ENCODE peak calls at places on chromosomes 3 and 15, in eight cellular contexts. X is heart left ventricle; Q is CD4-positive, alpha-beta T cell; T is colonic mucosa; K is HFF-Myc; U is OCI-LY7; H is epithelial cell of esophagus; A is HFFc6. L is an unnamed sample.

GRCh38 chr3:127449489-127450212 is 140.9 kb downstream of the TPRA1 start:
- DNase-seq in T (no peak), U (no peak), H (no peak), Q (no peak), K (no peak), X (no peak), A (no peak), L (no peak)

GRCh38 chr15:38308797-38309196 is 56.2 kb downstream of the SPRED1 start:
- DNase-seq in Q (no peak), X (no peak), H (no peak), T (no peak), A (no peak), U (no peak), K (no peak), L (no peak)

GRCh38 chr3:24389108-24390090 is 105.3 kb downstream of the THRB start:
- DNase-seq in A (no peak), K (no peak), H (peak; percentile 41), X (no peak), U (no peak), T (no peak), Q (no peak), L (no peak)

GRCh38 chr15:51801391-51801835 is 28.0 kb upstream of the TMOD3 start:
- DNase-seq in K (no peak), Q (no peak), T (no peak), A (no peak), X (no peak), U (peak; percentile 49), H (peak; percentile 28), L (no peak)

GRCh38 chr3:27553868-27554540 is 69.8 kb upstream of the SLC4A7 start:
- DNase-seq in U (no peak), K (no peak), H (no peak), Q (no peak), X (no peak), A (no peak), T (no peak), L (no peak)

GRCh38 chr3:15683253-15683652 is 81.7 kb downstream of the BTD start:
- DNase-seq in H (no peak), K (no peak), T (no peak), U (no peak), A (no peak), X (no peak), Q (no peak), L (no peak)

GRCh38 chr15:25436707-25437106 is 2.1 kb downstream of the UBE3A start:
- DNase-seq in T (no peak), A (no peak), H (no peak), Q (no peak), U (no peak), X (no peak), K (no peak), L (no peak)

GRCh38 chr3:22450785-22451400 is 699.9 kb upstream of the ZNF385D start:
- DNase-seq in T (no peak), X (no peak), H (peak; percentile 2), K (no peak), A (no peak), Q (no peak), U (no peak), L (no peak)

GRCh38 chr3:185935465-185936263 is 2.1 kb downstream of the TRA2B start:
- DNase-seq in Q (no peak), H (no peak), U (no peak), X (no peak), K (no peak), T (peak; percentile 50), A (no peak), L (no peak)

GRCh38 chr3:141235661-141236171 is 4.1 kb downstream of the PXYLP1 start:
- DNase-seq in H (no peak), U (no peak), T (peak; percentile 45), A (no peak), Q (no peak), X (no peak), K (no peak), L (no peak)

GRCh38 chr3:88151358-88151757 is 1.6 kb downstream of the C3orf38 start:
- DNase-seq in Q (no peak), X (no peak), H (peak; percentile 16), U (peak; percentile 7), A (peak; percentile 32), K (no peak), T (no peak), L (no peak)

GRCh38 chr3:98029083-98029482 is 6.0 kb downstream of the GABRR3 start:
- DNase-seq in T (no peak), H (no peak), X (no peak), Q (no peak), K (no peak), U (no peak), A (no peak), L (no peak)

GRCh38 chr15:80502782-80503181 is 98.6 kb downstream of the ARNT2 start:
- DNase-seq in A (no peak), U (no peak), T (no peak), X (no peak), K (no peak), H (no peak), Q (no peak), L (no peak)

GRCh38 chr3:19104459-19104858 is 43.9 kb upstream of the KCNH8 start:
- DNase-seq in Q (no peak), K (no peak), T (no peak), X (no peak), U (no peak), A (no peak), H (no peak), L (no peak)

GRCh38 chr3:113439576-113439975 is 1.7 kb downstream of the CFAP44 start:
- DNase-seq in X (no peak), H (peak; percentile 42), Q (no peak), A (no peak), K (no peak), U (no peak), T (no peak), L (no peak)

GRCh38 chr3:13018039-13018431 is 55.2 kb downstream of the IQSEC1 start:
- DNase-seq in X (no peak), U (no peak), H (no peak), A (no peak), Q (no peak), K (no peak), T (no peak), L (no peak)

GRCh38 chr15:66131831-66132230 is 121.7 kb downstream of the MEGF11 start:
- DNase-seq in X (no peak), K (no peak), A (no peak), U (no peak), T (no peak), Q (no peak), H (no peak), L (no peak)

GRCh38 chr3:26245236-26245635 is 377.3 kb upstream of the LRRC3B start:
- DNase-seq in Q (no peak), U (no peak), T (no peak), A (no peak), H (no peak), X (no peak), K (no peak), L (no peak)

GRCh38 chr3:97102641-97103040 is 288.2 kb downstream of the EPHA6 start:
- DNase-seq in T (no peak), A (no peak), H (no peak), Q (no peak), X (no peak), U (no peak), K (no peak), L (no peak)

GRCh38 chr3:33834117-33834495 is 35.7 kb downstream of the PDCD6IP start:
- DNase-seq in U (peak; percentile 22), A (no peak), T (no peak), X (no peak), K (no peak), H (no peak), Q (no peak), L (no peak)

DNA sequence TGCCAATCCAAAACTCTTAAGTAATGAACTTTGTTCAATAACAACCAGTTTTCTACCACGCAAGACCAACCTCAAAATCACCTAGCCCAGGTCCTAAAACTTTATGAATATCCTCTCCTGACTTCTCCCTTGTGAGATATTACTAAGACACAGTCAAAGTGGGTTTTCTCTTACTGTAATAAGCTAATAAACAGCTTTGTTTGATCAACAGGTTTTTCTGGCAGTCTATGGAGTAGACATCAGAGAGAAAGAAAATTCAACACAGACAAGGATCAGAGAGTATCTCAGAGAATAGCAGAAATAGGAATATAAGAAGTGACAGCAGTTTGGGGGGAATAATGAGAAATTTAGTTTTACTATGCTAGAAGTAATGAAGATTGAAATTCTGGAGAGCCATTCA is 79.6 kb downstream of the NR2E3 start:
- DNase-seq in X (no peak), U (no peak), K (no peak), H (no peak), A (no peak), T (no peak), Q (no peak), L (no peak)
- TF ChIP-seq CTCF in X (no peak), U (no peak), K (no peak), H (no peak), A (no peak), T (no peak), Q (no peak), L (no peak)

DNA sequence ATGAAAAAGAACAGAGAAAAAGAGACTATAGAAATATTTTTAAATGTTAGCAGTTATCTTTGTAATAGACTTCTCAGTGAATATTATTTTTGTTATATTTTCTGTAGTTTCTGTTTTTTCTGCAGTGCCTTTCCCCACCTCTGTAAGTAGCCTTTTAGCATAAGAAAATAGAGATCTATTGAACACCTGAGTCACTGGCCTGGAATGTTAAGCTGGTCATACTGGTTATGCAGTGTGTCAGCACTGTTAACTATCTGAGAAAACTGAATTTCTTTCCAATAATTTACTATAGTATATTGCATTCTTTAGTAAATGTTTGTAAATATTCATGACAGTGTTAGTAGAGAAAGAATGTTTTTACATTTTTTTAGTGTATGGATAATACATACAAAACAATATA is 79.8 kb downstream of the NECTIN3 start:
- DNase-seq in U (no peak), T (no peak), Q (no peak), K (peak; percentile 12), A (peak; percentile 72), H (peak; percentile 86), X (no peak), L (no peak)
- TF ChIP-seq CTCF in U (no peak), T (no peak), Q (no peak), K (no peak), A (no peak), H (no peak), X (no peak), L (no peak)

DNA sequence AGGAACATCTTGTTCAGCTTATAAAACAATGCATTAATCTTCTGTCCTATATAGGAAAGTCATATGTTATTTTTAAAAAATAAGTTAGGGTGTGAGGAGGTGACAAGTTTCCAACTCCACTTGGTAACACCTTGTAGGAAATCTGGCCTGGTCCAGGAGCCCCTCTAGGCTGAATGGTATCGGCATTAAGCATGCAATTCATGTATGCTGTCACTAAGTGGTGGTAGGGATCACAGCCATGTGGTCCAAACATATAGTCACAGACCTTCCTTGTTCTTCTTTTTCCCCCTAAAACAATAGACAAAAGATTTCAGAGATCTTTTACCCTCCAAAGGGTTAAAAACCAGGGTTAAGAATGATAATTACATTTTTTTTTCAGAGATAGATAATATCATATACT is 4.2 kb upstream of the APBA2 start:
- DNase-seq in U (no peak), Q (no peak), X (no peak), T (no peak), K (no peak), H (no peak), A (no peak), L (no peak)
- TF ChIP-seq CTCF in U (no peak), Q (no peak), X (no peak), T (no peak), K (no peak), H (no peak), A (no peak), L (no peak)

DNA sequence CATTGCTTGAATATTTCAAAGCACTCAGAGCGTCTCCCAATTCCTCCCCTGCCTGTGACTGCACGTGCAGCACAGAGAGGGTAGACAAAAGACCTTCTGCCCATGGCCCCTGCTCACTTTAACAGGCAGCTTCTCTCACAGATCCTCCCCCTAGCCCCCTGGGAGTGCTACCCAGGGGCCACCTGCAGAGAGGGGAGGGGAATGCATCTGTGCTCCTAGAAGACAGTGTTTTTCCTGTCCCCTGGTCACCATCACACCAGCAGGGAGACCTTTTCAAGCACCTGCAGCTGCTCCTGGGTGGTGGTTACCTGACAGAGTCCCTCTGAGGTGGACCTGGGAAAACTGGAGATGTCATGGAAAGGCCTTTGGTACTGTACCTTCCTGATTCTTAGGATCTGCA is 56.7 kb upstream of the PRR23C start:
- DNase-seq in T (no peak), X (no peak), U (peak; percentile 28), H (no peak), Q (no peak), K (no peak), A (no peak), L (no peak)
- TF ChIP-seq CTCF in T (no peak), X (no peak), U (no peak), H (no peak), Q (no peak), K (no peak), A (no peak), L (no peak)

L was measured in activated B cell treated with CpG ODN at 0.5 μM for 24 hours.